ENCODE peak calls at places on chromosome 3, in six cellular contexts. One of them, this sample, is unnamed.

GRCh38 chr3:195080125-195080524 is 190.8 kb downstream of the XXYLT1 start:
- DNase-seq in activated CD8-positive, alpha-beta memory T cell treated with anti-CD3 and anti-CD28 coated beads for 4 hours: no peak
- DNase-seq in hippocampal formation: no peak
- DNase-seq in activated naive CD8-positive, alpha-beta T cell treated with anti-CD3 and anti-CD28 coated beads, Interleukin-2, amount 50 U/mL, for 24 hours: no peak
- DNase-seq in epithelial cell of proximal tubule: no peak
- DNase-seq in NCI-H226: no peak
- DNase-seq in this sample: no peak

GRCh38 chr3:14210843-14211594 is 32.4 kb downstream of the LSM3 start:
- DNase-seq in activated CD8-positive, alpha-beta memory T cell treated with anti-CD3 and anti-CD28 coated beads for 4 hours: no peak
- DNase-seq in hippocampal formation: no peak
- DNase-seq in activated naive CD8-positive, alpha-beta T cell treated with anti-CD3 and anti-CD28 coated beads, Interleukin-2, amount 50 U/mL, for 24 hours: no peak
- DNase-seq in epithelial cell of proximal tubule: peak; percentile 84
- DNase-seq in NCI-H226: no peak
- DNase-seq in this sample: no peak

GRCh38 chr3:155581579-155581978 is 163.3 kb downstream of the PLCH1 start:
- DNase-seq in activated CD8-positive, alpha-beta memory T cell treated with anti-CD3 and anti-CD28 coated beads for 4 hours: no peak
- DNase-seq in hippocampal formation: no peak
- DNase-seq in activated naive CD8-positive, alpha-beta T cell treated with anti-CD3 and anti-CD28 coated beads, Interleukin-2, amount 50 U/mL, for 24 hours: no peak
- DNase-seq in epithelial cell of proximal tubule: no peak
- DNase-seq in NCI-H226: no peak
- DNase-seq in this sample: no peak

GRCh38 chr3:4514321-4514720 is 21.2 kb downstream of the ITPR1 start:
- DNase-seq in activated CD8-positive, alpha-beta memory T cell treated with anti-CD3 and anti-CD28 coated beads for 4 hours: no peak
- DNase-seq in hippocampal formation: no peak
- DNase-seq in activated naive CD8-positive, alpha-beta T cell treated with anti-CD3 and anti-CD28 coated beads, Interleukin-2, amount 50 U/mL, for 24 hours: no peak
- DNase-seq in epithelial cell of proximal tubule: no peak
- DNase-seq in NCI-H226: no peak
- DNase-seq in this sample: no peak

GRCh38 chr3:49278548-49278947 is 1.5 kb upstream of the C3orf62 start:
- DNase-seq in activated CD8-positive, alpha-beta memory T cell treated with anti-CD3 and anti-CD28 coated beads for 4 hours: no peak
- DNase-seq in hippocampal formation: no peak
- DNase-seq in activated naive CD8-positive, alpha-beta T cell treated with anti-CD3 and anti-CD28 coated beads, Interleukin-2, amount 50 U/mL, for 24 hours: no peak
- DNase-seq in epithelial cell of proximal tubule: no peak
- DNase-seq in NCI-H226: no peak
- DNase-seq in this sample: no peak

GRCh38 chr3:73086071-73086494 is 24.6 kb downstream of the EBLN2 start:
- DNase-seq in activated CD8-positive, alpha-beta memory T cell treated with anti-CD3 and anti-CD28 coated beads for 4 hours: peak; percentile 3
- DNase-seq in hippocampal formation: peak; percentile 50
- DNase-seq in activated naive CD8-positive, alpha-beta T cell treated with anti-CD3 and anti-CD28 coated beads, Interleukin-2, amount 50 U/mL, for 24 hours: peak; percentile 47
- DNase-seq in epithelial cell of proximal tubule: no peak
- DNase-seq in NCI-H226: no peak
- DNase-seq in this sample: no peak

GRCh38 chr3:63565220-63565619 is 87.3 kb upstream of the SNTN start:
- DNase-seq in activated CD8-positive, alpha-beta memory T cell treated with anti-CD3 and anti-CD28 coated beads for 4 hours: no peak
- DNase-seq in hippocampal formation: no peak
- DNase-seq in activated naive CD8-positive, alpha-beta T cell treated with anti-CD3 and anti-CD28 coated beads, Interleukin-2, amount 50 U/mL, for 24 hours: no peak
- DNase-seq in epithelial cell of proximal tubule: no peak
- DNase-seq in NCI-H226: no peak
- DNase-seq in this sample: no peak

GRCh38 chr3:156633335-156633734 is 41.1 kb upstream of the TIPARP start:
- DNase-seq in activated CD8-positive, alpha-beta memory T cell treated with anti-CD3 and anti-CD28 coated beads for 4 hours: no peak
- DNase-seq in hippocampal formation: no peak
- DNase-seq in activated naive CD8-positive, alpha-beta T cell treated with anti-CD3 and anti-CD28 coated beads, Interleukin-2, amount 50 U/mL, for 24 hours: no peak
- DNase-seq in epithelial cell of proximal tubule: no peak
- DNase-seq in NCI-H226: no peak
- DNase-seq in this sample: no peak

GRCh38 chr3:148992027-148992634 is 791 bp downstream of the GYG1 start:
- DNase-seq in activated CD8-positive, alpha-beta memory T cell treated with anti-CD3 and anti-CD28 coated beads for 4 hours: no peak
- DNase-seq in hippocampal formation: no peak
- DNase-seq in activated naive CD8-positive, alpha-beta T cell treated with anti-CD3 and anti-CD28 coated beads, Interleukin-2, amount 50 U/mL, for 24 hours: peak; percentile 47
- DNase-seq in epithelial cell of proximal tubule: no peak
- DNase-seq in NCI-H226: no peak
- DNase-seq in this sample: peak; percentile 17

GRCh38 chr3:145812396-145812795 is 348.6 kb downstream of the PLOD2 start:
- DNase-seq in activated CD8-positive, alpha-beta memory T cell treated with anti-CD3 and anti-CD28 coated beads for 4 hours: no peak
- DNase-seq in hippocampal formation: no peak
- DNase-seq in activated naive CD8-positive, alpha-beta T cell treated with anti-CD3 and anti-CD28 coated beads, Interleukin-2, amount 50 U/mL, for 24 hours: no peak
- DNase-seq in epithelial cell of proximal tubule: no peak
- DNase-seq in NCI-H226: peak; percentile 82
- DNase-seq in this sample: no peak

GRCh38 chr3:157436583-157437300 is at the start of gene PTX3:
- DNase-seq in activated CD8-positive, alpha-beta memory T cell treated with anti-CD3 and anti-CD28 coated beads for 4 hours: no peak
- DNase-seq in hippocampal formation: no peak
- DNase-seq in activated naive CD8-positive, alpha-beta T cell treated with anti-CD3 and anti-CD28 coated beads, Interleukin-2, amount 50 U/mL, for 24 hours: peak; percentile 16
- DNase-seq in epithelial cell of proximal tubule: peak; percentile 52
- DNase-seq in NCI-H226: peak; percentile 84
- DNase-seq in this sample: no peak

GRCh38 chr3:10956991-10957390 is 35.6 kb upstream of the SLC6A1 start:
- DNase-seq in activated CD8-positive, alpha-beta memory T cell treated with anti-CD3 and anti-CD28 coated beads for 4 hours: no peak
- DNase-seq in hippocampal formation: no peak
- DNase-seq in activated naive CD8-positive, alpha-beta T cell treated with anti-CD3 and anti-CD28 coated beads, Interleukin-2, amount 50 U/mL, for 24 hours: no peak
- DNase-seq in epithelial cell of proximal tubule: no peak
- DNase-seq in NCI-H226: no peak
- DNase-seq in this sample: no peak

GRCh38 chr3:132382688-132383194 is 34.6 kb upstream of the DNAJC13 start:
- DNase-seq in activated CD8-positive, alpha-beta memory T cell treated with anti-CD3 and anti-CD28 coated beads for 4 hours: no peak
- DNase-seq in hippocampal formation: no peak
- DNase-seq in activated naive CD8-positive, alpha-beta T cell treated with anti-CD3 and anti-CD28 coated beads, Interleukin-2, amount 50 U/mL, for 24 hours: no peak
- DNase-seq in epithelial cell of proximal tubule: no peak
- DNase-seq in NCI-H226: no peak
- DNase-seq in this sample: no peak

GRCh38 chr3:169454823-169455222 is 208.7 kb downstream of the MECOM start:
- DNase-seq in activated CD8-positive, alpha-beta memory T cell treated with anti-CD3 and anti-CD28 coated beads for 4 hours: no peak
- DNase-seq in hippocampal formation: no peak
- DNase-seq in activated naive CD8-positive, alpha-beta T cell treated with anti-CD3 and anti-CD28 coated beads, Interleukin-2, amount 50 U/mL, for 24 hours: no peak
- DNase-seq in epithelial cell of proximal tubule: peak; percentile 25
- DNase-seq in NCI-H226: peak; percentile 83
- DNase-seq in this sample: no peak

GRCh38 chr3:104126864-104127553 is 1239.7 kb upstream of the ALCAM start:
- DNase-seq in activated CD8-positive, alpha-beta memory T cell treated with anti-CD3 and anti-CD28 coated beads for 4 hours: no peak
- DNase-seq in hippocampal formation: no peak
- DNase-seq in activated naive CD8-positive, alpha-beta T cell treated with anti-CD3 and anti-CD28 coated beads, Interleukin-2, amount 50 U/mL, for 24 hours: no peak
- DNase-seq in epithelial cell of proximal tubule: no peak
- DNase-seq in NCI-H226: no peak
- DNase-seq in this sample: no peak

GRCh38 chr3:134029256-134029733 is 430 bp downstream of the SLCO2A1 start:
- DNase-seq in activated CD8-positive, alpha-beta memory T cell treated with anti-CD3 and anti-CD28 coated beads for 4 hours: no peak
- DNase-seq in hippocampal formation: no peak
- DNase-seq in activated naive CD8-positive, alpha-beta T cell treated with anti-CD3 and anti-CD28 coated beads, Interleukin-2, amount 50 U/mL, for 24 hours: no peak
- DNase-seq in epithelial cell of proximal tubule: no peak
- DNase-seq in NCI-H226: no peak
- DNase-seq in this sample: no peak

GRCh38 chr3:13549513-13550256 is 760 bp downstream of the FBLN2 start:
- DNase-seq in activated CD8-positive, alpha-beta memory T cell treated with anti-CD3 and anti-CD28 coated beads for 4 hours: no peak
- DNase-seq in hippocampal formation: no peak
- DNase-seq in activated naive CD8-positive, alpha-beta T cell treated with anti-CD3 and anti-CD28 coated beads, Interleukin-2, amount 50 U/mL, for 24 hours: peak; percentile 29
- DNase-seq in epithelial cell of proximal tubule: no peak
- DNase-seq in NCI-H226: no peak
- DNase-seq in this sample: no peak

GRCh38 chr3:52434080-52434479 is 10.8 kb downstream of the SEMA3G start:
- DNase-seq in activated CD8-positive, alpha-beta memory T cell treated with anti-CD3 and anti-CD28 coated beads for 4 hours: no peak
- DNase-seq in hippocampal formation: no peak
- DNase-seq in activated naive CD8-positive, alpha-beta T cell treated with anti-CD3 and anti-CD28 coated beads, Interleukin-2, amount 50 U/mL, for 24 hours: no peak
- DNase-seq in epithelial cell of proximal tubule: no peak
- DNase-seq in NCI-H226: no peak
- DNase-seq in this sample: no peak

GRCh38 chr3:12909710-12910109 is 68.3 kb upstream of the RPL32 start:
- DNase-seq in activated CD8-positive, alpha-beta memory T cell treated with anti-CD3 and anti-CD28 coated beads for 4 hours: no peak
- DNase-seq in hippocampal formation: no peak
- DNase-seq in activated naive CD8-positive, alpha-beta T cell treated with anti-CD3 and anti-CD28 coated beads, Interleukin-2, amount 50 U/mL, for 24 hours: no peak
- DNase-seq in epithelial cell of proximal tubule: no peak
- DNase-seq in NCI-H226: no peak
- DNase-seq in this sample: no peak

GRCh38 chr3:152258448-152259302 is 10.1 kb upstream of the MBNL1 start:
- DNase-seq in activated CD8-positive, alpha-beta memory T cell treated with anti-CD3 and anti-CD28 coated beads for 4 hours: peak; percentile 37
- DNase-seq in hippocampal formation: no peak
- DNase-seq in activated naive CD8-positive, alpha-beta T cell treated with anti-CD3 and anti-CD28 coated beads, Interleukin-2, amount 50 U/mL, for 24 hours: peak; percentile 61
- DNase-seq in epithelial cell of proximal tubule: peak; percentile 99
- DNase-seq in NCI-H226: peak; percentile 97
- DNase-seq in this sample: no peak

GRCh38 chr3:171260430-171260829 is 199.8 kb downstream of the TNIK start:
- DNase-seq in activated CD8-positive, alpha-beta memory T cell treated with anti-CD3 and anti-CD28 coated beads for 4 hours: no peak
- DNase-seq in hippocampal formation: peak; percentile 49
- DNase-seq in activated naive CD8-positive, alpha-beta T cell treated with anti-CD3 and anti-CD28 coated beads, Interleukin-2, amount 50 U/mL, for 24 hours: no peak
- DNase-seq in epithelial cell of proximal tubule: no peak
- DNase-seq in NCI-H226: no peak
- DNase-seq in this sample: no peak

GRCh38 chr3:142953443-142953842 is 10.0 kb downstream of the PAQR9 start:
- DNase-seq in activated CD8-positive, alpha-beta memory T cell treated with anti-CD3 and anti-CD28 coated beads for 4 hours: no peak
- DNase-seq in hippocampal formation: no peak
- DNase-seq in activated naive CD8-positive, alpha-beta T cell treated with anti-CD3 and anti-CD28 coated beads, Interleukin-2, amount 50 U/mL, for 24 hours: no peak
- DNase-seq in epithelial cell of proximal tubule: no peak
- DNase-seq in NCI-H226: no peak
- DNase-seq in this sample: no peak

GRCh38 chr3:157070186-157070585 is 89.8 kb downstream of the CCNL1 start:
- DNase-seq in activated CD8-positive, alpha-beta memory T cell treated with anti-CD3 and anti-CD28 coated beads for 4 hours: no peak
- DNase-seq in hippocampal formation: no peak
- DNase-seq in activated naive CD8-positive, alpha-beta T cell treated with anti-CD3 and anti-CD28 coated beads, Interleukin-2, amount 50 U/mL, for 24 hours: no peak
- DNase-seq in epithelial cell of proximal tubule: no peak
- DNase-seq in NCI-H226: no peak
- DNase-seq in this sample: no peak

GRCh38 chr3:127560051-127560787 is 30.3 kb downstream of the TPRA1 start:
- DNase-seq in activated CD8-positive, alpha-beta memory T cell treated with anti-CD3 and anti-CD28 coated beads for 4 hours: no peak
- DNase-seq in hippocampal formation: no peak
- DNase-seq in activated naive CD8-positive, alpha-beta T cell treated with anti-CD3 and anti-CD28 coated beads, Interleukin-2, amount 50 U/mL, for 24 hours: no peak
- DNase-seq in epithelial cell of proximal tubule: no peak
- DNase-seq in NCI-H226: no peak
- DNase-seq in this sample: no peak

GRCh38 chr3:41900265-41900664 is 61.6 kb downstream of the ULK4 start:
- DNase-seq in activated CD8-positive, alpha-beta memory T cell treated with anti-CD3 and anti-CD28 coated beads for 4 hours: no peak
- DNase-seq in hippocampal formation: no peak
- DNase-seq in activated naive CD8-positive, alpha-beta T cell treated with anti-CD3 and anti-CD28 coated beads, Interleukin-2, amount 50 U/mL, for 24 hours: no peak
- DNase-seq in epithelial cell of proximal tubule: peak; percentile 78
- DNase-seq in NCI-H226: peak; percentile 68
- DNase-seq in this sample: no peak